ENCODE peak calls at places on chromosome 2, in five cellular contexts. P, O, U, D and Z are unnamed samples.

GRCh38 chr2:207156045-207156444 is 9.7 kb downstream of the KLF7 start:
- DNase-seq in O (no peak), D (no peak), P (no peak), U (no peak), Z (no peak)

GRCh38 chr2:128354161-128354560 is 35.5 kb upstream of the HS6ST1 start:
- DNase-seq in P (no peak), D (no peak), U (no peak), O (no peak), Z (no peak)

GRCh38 chr2:7203056-7203467 is 285.9 kb downstream of the RNF144A start:
- DNase-seq in O (peak), U (peak), P (peak), D (peak), Z (peak)

GRCh38 chr2:767440-767839 is 90.2 kb upstream of the TMEM18 start:
- DNase-seq in O (no peak), U (no peak), P (no peak), D (no peak), Z (no peak)

GRCh38 chr2:229179598-229179997 is 91.5 kb downstream of the PID1 start:
- DNase-seq in P (no peak), O (no peak), U (no peak), D (no peak), Z (no peak)

GRCh38 chr2:1645761-1646476 is 98.4 kb downstream of the PXDN start:
- DNase-seq in O (no peak), U (peak), D (no peak), P (no peak), Z (no peak)

GRCh38 chr2:222413295-222413911 is 10.9 kb upstream of the SGPP2 start:
- DNase-seq in P (no peak), D (no peak), U (no peak), O (no peak), Z (no peak)

GRCh38 chr2:176118606-176119370 is 2.2 kb downstream of the HOXD10 start:
- DNase-seq in O (no peak), P (no peak), U (peak), D (peak), Z (no peak)

GRCh38 chr2:174771631-174772491 is 7.6 kb upstream of the CHRNA1 start:
- DNase-seq in D (peak), P (peak), U (peak), O (peak), Z (no peak)

GRCh38 chr2:152534460-152535131 is 182.7 kb downstream of the PRPF40A start:
- DNase-seq in D (peak), P (no peak), U (no peak), O (no peak), Z (no peak)

GRCh38 chr2:1740714-1741584 is 3.4 kb downstream of the PXDN start:
- DNase-seq in U (peak), O (no peak), P (no peak), D (no peak), Z (no peak)

GRCh38 chr2:109470121-109470921 is 143.4 kb downstream of the SEPTIN10 start:
- DNase-seq in P (no peak), O (no peak), U (no peak), D (peak), Z (no peak)

GRCh38 chr2:66440011-66440542 is 5.2 kb downstream of the MEIS1 start:
- DNase-seq in D (peak), U (peak), P (no peak), O (no peak), Z (no peak)

GRCh38 chr2:219124379-219125110 is 36.1 kb downstream of the NHEJ1 start:
- DNase-seq in U (no peak), P (no peak), O (no peak), D (peak), Z (no peak)

GRCh38 chr2:127608061-127609011 is 37.6 kb upstream of the GPR17 start:
- DNase-seq in U (peak), O (no peak), D (no peak), P (no peak), Z (no peak)

GRCh38 chr2:71531522-71532047 is 78.2 kb downstream of the DYSF start:
- DNase-seq in D (peak), U (peak), P (no peak), O (no peak), Z (no peak)

GRCh38 chr2:184371641-184372040 is 226.7 kb upstream of the ZNF804A start:
- DNase-seq in O (no peak), D (no peak), P (no peak), U (no peak), Z (no peak)

GRCh38 chr2:207082619-207083018 is 83.1 kb downstream of the KLF7 start:
- DNase-seq in P (no peak), D (no peak), U (no peak), O (no peak), Z (no peak)

GRCh38 chr2:18398833-18399232 is 161.6 kb downstream of the RDH14 start:
- DNase-seq in O (no peak), D (peak), U (no peak), P (peak), Z (no peak)

GRCh38 chr2:52454962-52455361 is 1312.6 kb upstream of the CHAC2 start:
- DNase-seq in D (no peak), U (no peak), O (no peak), P (no peak), Z (no peak)

GRCh38 chr2:98580656-98581284 is 27.5 kb downstream of the COA5 start:
- DNase-seq in P (no peak), U (peak), O (no peak), D (no peak), Z (no peak)

GRCh38 chr2:114254875-114255274 is 187.6 kb upstream of the DPP10 start:
- DNase-seq in O (no peak), U (no peak), P (no peak), D (no peak), Z (no peak)

GRCh38 chr2:47785986-47786385 is 3.0 kb downstream of the MSH6 start:
- DNase-seq in P (no peak), O (no peak), U (no peak), D (peak), Z (no peak)

GRCh38 chr2:8860239-8860638 is 22.8 kb upstream of the KIDINS220 start:
- DNase-seq in O (no peak), P (no peak), D (no peak), U (no peak), Z (no peak)

GRCh38 chr2:5236308-5236707 is 455.9 kb upstream of the SOX11 start:
- DNase-seq in P (no peak), D (no peak), O (no peak), U (peak), Z (no peak)

GRCh38 chr2:133768261-133769021 is 200.2 kb upstream of the NCKAP5 start:
- DNase-seq in U (no peak), D (no peak), O (peak), P (no peak), Z (no peak)

GRCh38 chr2:70367722-70368323 is 66.0 kb upstream of the FAM136A start:
- DNase-seq in P (no peak), O (no peak), U (peak), D (peak), Z (no peak)

GRCh38 chr2:96591054-96591453 is 47.1 kb downstream of the KANSL3 start:
- DNase-seq in O (no peak), P (no peak), U (no peak), D (no peak), Z (no peak)

GRCh38 chr2:196696423-196697073 is 57.0 kb downstream of the CCDC150 start:
- DNase-seq in U (no peak), D (peak), O (no peak), P (peak), Z (no peak)

GRCh38 chr2:120707816-120708215 is 27.9 kb upstream of the GLI2 start:
- DNase-seq in D (peak), P (no peak), O (no peak), U (peak), Z (no peak)

GRCh38 chr2:223641062-223641461 is 38.9 kb upstream of the SCG2 start:
- DNase-seq in U (no peak), O (no peak), P (no peak), D (no peak), Z (no peak)

GRCh38 chr2:27316655-27317412 is 6.1 kb downstream of the MPV17 start:
- DNase-seq in O (no peak), P (no peak), U (no peak), D (peak), Z (no peak)

GRCh38 chr2:121066526-121066925 is 218.5 kb downstream of the TFCP2L1 start:
- DNase-seq in O (no peak), D (no peak), U (peak), P (no peak), Z (no peak)

GRCh38 chr2:233953106-233953801 is 36.1 kb downstream of the TRPM8 start:
- DNase-seq in P (no peak), U (no peak), O (no peak), D (no peak), Z (no peak)

GRCh38 chr2:159064446-159065301 is 96.2 kb downstream of the TANC1 start:
- DNase-seq in D (peak), P (no peak), O (no peak), U (peak), Z (no peak)

GRCh38 chr2:85071096-85071495 is 62.1 kb upstream of the TCF7L1 start:
- DNase-seq in D (peak), U (no peak), O (no peak), P (no peak), Z (no peak)

GRCh38 chr2:33395660-33396249 is 80.7 kb upstream of the RASGRP3 start:
- DNase-seq in D (peak), U (peak), P (no peak), O (no peak), Z (no peak)

GRCh38 chr2:58480191-58480590 is 239.1 kb upstream of the FANCL start:
- DNase-seq in P (no peak), U (no peak), D (no peak), O (no peak), Z (no peak)

GRCh38 chr2:240293865-240294461 is 141.5 kb upstream of the GPC1 start:
- DNase-seq in O (no peak), P (no peak), U (peak), D (no peak), Z (no peak)

GRCh38 chr2:219350215-219350937 is 17.8 kb upstream of the RESP18 start:
- DNase-seq in D (peak), O (no peak), U (no peak), P (peak), Z (no peak)